ENCODE peak calls at places on chromosomes 12 and 14, in six cellular contexts. One of them, this sample, is unnamed.

GRCh38 chr14:96481731-96482314 is 20.4 kb upstream of the PAPOLA start:
- DNase-seq in astrocyte of the spinal cord: no peak
- DNase-seq in pancreas: no peak
- DNase-seq in gastrocnemius medialis: no peak
- DNase-seq in hepatocyte: no peak
- DNase-seq in heart right ventricle: no peak
- DNase-seq in this sample: no peak

GRCh38 chr12:12902036-12902435 is 10.7 kb downstream of the GPRC5A start:
- DNase-seq in astrocyte of the spinal cord: peak; percentile 38
- DNase-seq in pancreas: no peak
- DNase-seq in gastrocnemius medialis: no peak
- DNase-seq in hepatocyte: no peak
- DNase-seq in heart right ventricle: no peak
- DNase-seq in this sample: no peak

GRCh38 chr14:65824978-65825299 is 412.4 kb downstream of the FUT8 start:
- DNase-seq in astrocyte of the spinal cord: no peak
- DNase-seq in pancreas: no peak
- DNase-seq in gastrocnemius medialis: no peak
- DNase-seq in hepatocyte: no peak
- DNase-seq in heart right ventricle: no peak
- DNase-seq in this sample: no peak

GRCh38 chr12:111655356-111655755 is 30.4 kb downstream of the BRAP start:
- DNase-seq in astrocyte of the spinal cord: no peak
- DNase-seq in pancreas: no peak
- DNase-seq in gastrocnemius medialis: no peak
- DNase-seq in hepatocyte: no peak
- DNase-seq in heart right ventricle: no peak
- DNase-seq in this sample: no peak

GRCh38 chr12:95396849-95397498 is 77.0 kb upstream of the METAP2 start:
- DNase-seq in astrocyte of the spinal cord: peak; percentile 19
- DNase-seq in pancreas: no peak
- DNase-seq in gastrocnemius medialis: no peak
- DNase-seq in hepatocyte: no peak
- DNase-seq in heart right ventricle: no peak
- DNase-seq in this sample: no peak

GRCh38 chr14:35895256-35895655 is 69.1 kb downstream of the BRMS1L start:
- DNase-seq in astrocyte of the spinal cord: no peak
- DNase-seq in pancreas: no peak
- DNase-seq in gastrocnemius medialis: no peak
- DNase-seq in hepatocyte: no peak
- DNase-seq in heart right ventricle: no peak
- DNase-seq in this sample: no peak

GRCh38 chr12:6215932-6216494 is 15.8 kb downstream of the CD9 start:
- DNase-seq in astrocyte of the spinal cord: peak; percentile 92
- DNase-seq in pancreas: peak; percentile 88
- DNase-seq in gastrocnemius medialis: peak; percentile 49
- DNase-seq in hepatocyte: peak; percentile 81
- DNase-seq in heart right ventricle: no peak
- DNase-seq in this sample: peak; percentile 96

GRCh38 chr14:89146291-89146690 is 270.7 kb downstream of the FOXN3 start:
- DNase-seq in astrocyte of the spinal cord: peak; percentile 14
- DNase-seq in pancreas: no peak
- DNase-seq in gastrocnemius medialis: no peak
- DNase-seq in hepatocyte: no peak
- DNase-seq in heart right ventricle: no peak
- DNase-seq in this sample: no peak

GRCh38 chr12:66279127-66279712 is 23.1 kb upstream of the HELB start:
- DNase-seq in astrocyte of the spinal cord: peak; percentile 22
- DNase-seq in pancreas: no peak
- DNase-seq in gastrocnemius medialis: no peak
- DNase-seq in hepatocyte: peak; percentile 46
- DNase-seq in heart right ventricle: no peak
- DNase-seq in this sample: peak; percentile 51

GRCh38 chr12:13252616-13253015 is 56.1 kb downstream of the EMP1 start:
- DNase-seq in astrocyte of the spinal cord: no peak
- DNase-seq in pancreas: no peak
- DNase-seq in gastrocnemius medialis: no peak
- DNase-seq in hepatocyte: no peak
- DNase-seq in heart right ventricle: no peak
- DNase-seq in this sample: no peak

GRCh38 chr12:82279597-82279996 is 78.6 kb downstream of the CCDC59 start:
- DNase-seq in astrocyte of the spinal cord: no peak
- DNase-seq in pancreas: no peak
- DNase-seq in gastrocnemius medialis: no peak
- DNase-seq in hepatocyte: no peak
- DNase-seq in heart right ventricle: no peak
- DNase-seq in this sample: no peak

GRCh38 chr12:86601550-86602308 is 345.5 kb upstream of the MGAT4C start:
- DNase-seq in astrocyte of the spinal cord: no peak
- DNase-seq in pancreas: peak; percentile 55
- DNase-seq in gastrocnemius medialis: no peak
- DNase-seq in hepatocyte: no peak
- DNase-seq in heart right ventricle: no peak
- DNase-seq in this sample: no peak

GRCh38 chr12:65720136-65720535 is 104.1 kb upstream of the HMGA2 start:
- DNase-seq in astrocyte of the spinal cord: peak; percentile 40
- DNase-seq in pancreas: no peak
- DNase-seq in gastrocnemius medialis: no peak
- DNase-seq in hepatocyte: no peak
- DNase-seq in heart right ventricle: no peak
- DNase-seq in this sample: no peak

GRCh38 chr12:20367731-20368652 is at the start of gene PDE3A:
- DNase-seq in astrocyte of the spinal cord: peak; percentile 91
- DNase-seq in pancreas: peak; percentile 52
- DNase-seq in gastrocnemius medialis: peak; percentile 38
- DNase-seq in hepatocyte: peak; percentile 82
- DNase-seq in heart right ventricle: peak; percentile 72
- DNase-seq in this sample: peak; percentile 76

GRCh38 chr14:64708148-64709004 is 4.2 kb downstream of the PLEKHG3 start:
- DNase-seq in astrocyte of the spinal cord: no peak
- DNase-seq in pancreas: no peak
- DNase-seq in gastrocnemius medialis: peak; percentile 36
- DNase-seq in hepatocyte: peak; percentile 87
- DNase-seq in heart right ventricle: peak; percentile 24
- DNase-seq in this sample: peak; percentile 82

GRCh38 chr12:25433024-25433423 is 120.1 kb downstream of the LMNTD1 start:
- DNase-seq in astrocyte of the spinal cord: no peak
- DNase-seq in pancreas: no peak
- DNase-seq in gastrocnemius medialis: no peak
- DNase-seq in hepatocyte: no peak
- DNase-seq in heart right ventricle: no peak
- DNase-seq in this sample: no peak

GRCh38 chr12:6936642-6937480 is 6.8 kb upstream of the RNU7-1 start:
- DNase-seq in astrocyte of the spinal cord: no peak
- DNase-seq in pancreas: peak; percentile 89
- DNase-seq in gastrocnemius medialis: no peak
- DNase-seq in hepatocyte: no peak
- DNase-seq in heart right ventricle: no peak
- DNase-seq in this sample: peak; percentile 30

GRCh38 chr12:71665109-71665476 is 992 bp downstream of the THAP2 start:
- DNase-seq in astrocyte of the spinal cord: no peak
- DNase-seq in pancreas: no peak
- DNase-seq in gastrocnemius medialis: no peak
- DNase-seq in hepatocyte: no peak
- DNase-seq in heart right ventricle: no peak
- DNase-seq in this sample: no peak

GRCh38 chr12:71664411-71665108 is 459 bp downstream of the THAP2 start:
- DNase-seq in astrocyte of the spinal cord: no peak
- DNase-seq in pancreas: peak; percentile 78
- DNase-seq in gastrocnemius medialis: no peak
- DNase-seq in hepatocyte: no peak
- DNase-seq in heart right ventricle: no peak
- DNase-seq in this sample: no peak

GRCh38 chr12:71661977-71662522 is 1.6 kb downstream of the ZFC3H1 start:
- DNase-seq in astrocyte of the spinal cord: peak; percentile 30
- DNase-seq in pancreas: no peak
- DNase-seq in gastrocnemius medialis: no peak
- DNase-seq in hepatocyte: no peak
- DNase-seq in heart right ventricle: no peak
- DNase-seq in this sample: no peak

GRCh38 chr12:71662861-71663560 is 637 bp downstream of the ZFC3H1 start:
- DNase-seq in astrocyte of the spinal cord: peak; percentile 57
- DNase-seq in pancreas: peak; percentile 89
- DNase-seq in gastrocnemius medialis: peak; percentile 55
- DNase-seq in hepatocyte: peak; percentile 79
- DNase-seq in heart right ventricle: peak; percentile 51
- DNase-seq in this sample: peak; percentile 57

DNA sequence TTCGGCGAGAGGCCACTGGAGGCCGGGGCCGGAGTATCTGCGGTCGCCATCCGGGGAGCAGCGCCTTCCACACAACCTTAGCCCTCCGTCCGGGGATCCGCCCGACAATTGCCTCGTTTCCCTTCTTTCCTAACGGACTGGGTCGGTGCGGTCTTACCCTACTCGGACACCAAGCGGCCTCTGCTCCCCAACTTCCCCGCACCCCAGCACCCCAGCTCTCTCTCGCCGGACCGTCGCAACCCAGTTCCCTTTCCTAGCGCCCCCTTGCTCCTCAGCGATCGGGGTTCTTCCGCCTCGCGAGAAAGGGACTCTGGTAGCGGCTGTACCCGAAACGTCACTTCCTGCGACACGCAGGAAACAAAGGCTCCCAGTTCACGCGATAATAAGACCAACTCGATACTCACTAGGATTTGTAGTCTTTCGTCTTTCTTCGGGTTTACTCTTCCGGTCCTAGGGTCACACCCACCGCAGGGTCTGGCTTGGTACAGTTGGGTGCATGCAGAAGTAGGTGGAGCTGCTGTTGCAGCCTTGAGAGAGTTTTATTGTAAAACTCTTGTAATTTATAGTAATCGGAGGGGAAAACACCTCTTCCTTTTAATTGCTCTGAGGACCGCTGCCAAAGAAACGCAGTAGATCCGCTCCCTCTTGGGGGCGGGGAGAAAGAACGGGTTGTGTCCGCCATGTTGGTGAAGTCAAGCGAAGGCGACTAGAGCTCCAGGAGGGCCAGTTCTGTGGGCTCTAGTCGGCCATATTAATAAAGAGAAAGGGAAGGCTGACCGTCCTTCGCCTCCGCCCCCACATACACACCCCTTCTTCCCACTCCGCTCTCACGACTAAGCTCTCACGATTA is at the start of the genes THAP2 and ZFC3H1:
- DNase-seq in astrocyte of the spinal cord: peak; percentile 100
- DNase-seq in pancreas: peak; percentile 92
- DNase-seq in gastrocnemius medialis: peak; percentile 95
- DNase-seq in hepatocyte: peak; percentile 98
- DNase-seq in heart right ventricle: peak; percentile 88
- DNase-seq in this sample: peak; percentile 94
- TF ChIP-seq CTCF in astrocyte of the spinal cord: peak; percentile 50
- TF ChIP-seq CTCF in pancreas: no peak
- TF ChIP-seq CTCF in gastrocnemius medialis: peak; percentile 38
- TF ChIP-seq CTCF in hepatocyte: peak; percentile 25
- TF ChIP-seq CTCF in heart right ventricle: no peak
- TF ChIP-seq CTCF in this sample: peak; percentile 23

GRCh38 chr14:82621881-82622450 is 1088.3 kb upstream of the SEL1L start:
- DNase-seq in astrocyte of the spinal cord: no peak
- DNase-seq in pancreas: no peak
- DNase-seq in gastrocnemius medialis: no peak
- DNase-seq in hepatocyte: no peak
- DNase-seq in heart right ventricle: no peak
- DNase-seq in this sample: no peak
- TF ChIP-seq CTCF in astrocyte of the spinal cord: no peak
- TF ChIP-seq CTCF in pancreas: no peak
- TF ChIP-seq CTCF in gastrocnemius medialis: no peak
- TF ChIP-seq CTCF in hepatocyte: no peak
- TF ChIP-seq CTCF in heart right ventricle: no peak
- TF ChIP-seq CTCF in this sample: no peak

DNA sequence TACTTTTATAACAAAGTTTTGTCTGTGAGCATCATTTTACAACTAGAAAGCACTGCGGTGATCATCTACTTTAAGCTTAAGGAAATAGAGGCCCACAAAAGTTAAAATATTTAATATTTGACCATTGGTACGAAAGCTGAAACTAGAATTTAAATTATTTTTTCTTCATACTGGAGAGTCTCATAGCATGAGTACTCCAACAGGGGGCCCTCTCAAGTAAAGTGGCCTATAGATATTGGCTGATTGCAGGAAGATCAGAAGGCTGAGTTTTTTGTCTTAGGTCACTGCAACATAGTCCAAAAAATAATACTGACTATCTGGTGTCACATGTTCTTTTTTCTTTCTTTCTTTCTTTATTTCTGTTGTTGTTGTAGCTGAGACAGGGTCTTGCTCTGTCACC is 75.3 kb upstream of the ZDHHC17 start:
- DNase-seq in astrocyte of the spinal cord: no peak
- DNase-seq in pancreas: no peak
- DNase-seq in gastrocnemius medialis: no peak
- DNase-seq in hepatocyte: no peak
- DNase-seq in heart right ventricle: no peak
- DNase-seq in this sample: no peak
- TF ChIP-seq CTCF in astrocyte of the spinal cord: peak; percentile 36
- TF ChIP-seq CTCF in pancreas: no peak
- TF ChIP-seq CTCF in gastrocnemius medialis: no peak
- TF ChIP-seq CTCF in hepatocyte: peak; percentile 30
- TF ChIP-seq CTCF in heart right ventricle: no peak
- TF ChIP-seq CTCF in this sample: peak; percentile 23

DNA sequence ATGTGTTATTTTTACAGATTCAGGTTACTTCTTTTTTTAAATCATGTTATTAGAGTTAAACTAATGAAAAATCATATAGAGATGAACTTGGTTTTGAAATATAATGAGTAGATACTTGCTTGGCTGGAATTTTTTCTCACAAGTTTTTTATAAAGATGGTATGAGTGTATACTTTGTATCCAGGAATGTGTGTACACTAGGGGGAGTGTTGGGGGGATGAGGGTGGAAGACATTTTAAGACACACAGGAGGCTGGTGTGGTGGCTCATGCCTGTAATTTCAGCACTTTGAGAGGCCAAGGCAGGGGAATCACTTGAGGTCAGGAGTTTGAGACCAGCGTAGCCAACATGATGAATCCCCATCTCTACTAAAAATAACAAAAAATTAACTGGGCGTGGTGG is 23.2 kb downstream of the PPM1A start:
- DNase-seq in astrocyte of the spinal cord: no peak
- DNase-seq in pancreas: no peak
- DNase-seq in gastrocnemius medialis: no peak
- DNase-seq in hepatocyte: no peak
- DNase-seq in heart right ventricle: no peak
- DNase-seq in this sample: no peak
- TF ChIP-seq CTCF in astrocyte of the spinal cord: no peak
- TF ChIP-seq CTCF in pancreas: no peak
- TF ChIP-seq CTCF in gastrocnemius medialis: peak; percentile 9
- TF ChIP-seq CTCF in hepatocyte: no peak
- TF ChIP-seq CTCF in heart right ventricle: no peak
- TF ChIP-seq CTCF in this sample: no peak

GRCh38 chr14:69135133-69135532 is 17.8 kb downstream of the DCAF5 start:
- DNase-seq in astrocyte of the spinal cord: no peak
- DNase-seq in pancreas: no peak
- DNase-seq in gastrocnemius medialis: no peak
- DNase-seq in hepatocyte: no peak
- DNase-seq in heart right ventricle: no peak
- DNase-seq in this sample: no peak

GRCh38 chr14:69133206-69134125 is 19.5 kb downstream of the DCAF5 start:
- DNase-seq in astrocyte of the spinal cord: peak; percentile 72
- DNase-seq in pancreas: no peak
- DNase-seq in gastrocnemius medialis: peak; percentile 31
- DNase-seq in hepatocyte: peak; percentile 39
- DNase-seq in heart right ventricle: no peak
- DNase-seq in this sample: no peak

GRCh38 chr14:69131176-69131575 is 21.7 kb downstream of the DCAF5 start:
- DNase-seq in astrocyte of the spinal cord: no peak
- DNase-seq in pancreas: no peak
- DNase-seq in gastrocnemius medialis: no peak
- DNase-seq in hepatocyte: no peak
- DNase-seq in heart right ventricle: no peak
- DNase-seq in this sample: no peak

GRCh38 chr14:69132513-69133181 is 20.3 kb downstream of the DCAF5 start:
- DNase-seq in astrocyte of the spinal cord: peak; percentile 55
- DNase-seq in pancreas: no peak
- DNase-seq in gastrocnemius medialis: no peak
- DNase-seq in hepatocyte: no peak
- DNase-seq in heart right ventricle: no peak
- DNase-seq in this sample: no peak

GRCh38 chr14:69129264-69129880 is 23.5 kb downstream of the DCAF5 start:
- DNase-seq in astrocyte of the spinal cord: peak; percentile 85
- DNase-seq in pancreas: peak; percentile 68
- DNase-seq in gastrocnemius medialis: peak; percentile 67
- DNase-seq in hepatocyte: peak; percentile 92
- DNase-seq in heart right ventricle: peak; percentile 43
- DNase-seq in this sample: peak; percentile 64
- TF ChIP-seq CTCF in astrocyte of the spinal cord: peak; percentile 95
- TF ChIP-seq CTCF in pancreas: peak; percentile 86
- TF ChIP-seq CTCF in gastrocnemius medialis: peak; percentile 93
- TF ChIP-seq CTCF in hepatocyte: peak; percentile 95
- TF ChIP-seq CTCF in heart right ventricle: peak; percentile 85
- TF ChIP-seq CTCF in this sample: peak; percentile 57

This sample was measured in Calu3.